ENCODE peak calls at places on chromosomes 6 and 20, in ten cellular contexts. I is WTC11; N is GM13976; V is psoas muscle; S is stimulated activated CD8-positive, alpha-beta memory T cell treated with anti-CD3 and anti-CD28 coated beads, Interleukin-2, amount 100 ng/mL, for 48 hours; O is H7; U is omental fat pad; D is heart right ventricle; M is kidney tubule cell; E is Kasumi-1. R is an unnamed sample.

GRCh38 chr6:155832596-155832995 is 377.0 kb upstream of the NOX3 start:
- DNase-seq in O (no peak), E (no peak), N (no peak), I (no peak), V (no peak), U (no peak), D (no peak), M (peak; percentile 49), S (no peak), R (peak; percentile 80)

GRCh38 chr6:79605061-79605460 is 26.1 kb upstream of the SH3BGRL2 start:
- DNase-seq in I (no peak), V (no peak), M (no peak), E (no peak), N (no peak), O (no peak), S (no peak), D (no peak), U (no peak), R (no peak)

GRCh38 chr6:75275067-75275466 is 9.5 kb downstream of the TMEM30A start:
- DNase-seq in D (no peak), I (no peak), N (no peak), O (no peak), M (peak; percentile 94), U (no peak), S (no peak), E (peak; percentile 21), V (no peak), R (peak; percentile 19)

GRCh38 chr20:34514897-34515483 is 1.2 kb upstream of the DYNLRB1 start:
- DNase-seq in U (no peak), V (no peak), D (no peak), O (no peak), E (peak; percentile 83), N (no peak), I (no peak), M (no peak), S (no peak), R (no peak)

GRCh38 chr6:164303092-164304007 is 888.8 kb downstream of the QKI start:
- DNase-seq in S (no peak), N (no peak), U (no peak), D (peak; percentile 74), I (no peak), E (no peak), O (no peak), V (peak; percentile 68), M (no peak), R (no peak)

GRCh38 chr6:52420668-52421358 is 671 bp downstream of the EFHC1 start:
- DNase-seq in D (no peak), U (no peak), O (no peak), S (no peak), E (no peak), I (no peak), M (peak; percentile 74), V (no peak), N (no peak), R (peak; percentile 57)

GRCh38 chr6:105345506-105345905 is 57.4 kb downstream of the PREP start:
- DNase-seq in M (no peak), I (no peak), E (no peak), D (no peak), N (no peak), U (no peak), O (no peak), S (no peak), V (no peak), R (no peak)

GRCh38 chr6:44129841-44130322 is 2.5 kb downstream of the TMEM63B start:
- DNase-seq in O (no peak), D (no peak), U (no peak), I (no peak), E (no peak), S (no peak), M (no peak), V (no peak), N (no peak), R (no peak)

GRCh38 chr20:13402171-13402760 is 181.2 kb downstream of the ISM1 start:
- DNase-seq in O (no peak), V (no peak), N (no peak), I (no peak), S (no peak), U (no peak), D (no peak), M (no peak), E (no peak), R (no peak)

GRCh38 chr6:166939276-166939816 is 17.0 kb downstream of the RNASET2 start:
- DNase-seq in O (no peak), U (no peak), I (no peak), E (no peak), M (no peak), V (no peak), S (no peak), D (no peak), N (peak; percentile 3), R (no peak)

GRCh38 chr6:95670011-95670463 is 92.7 kb downstream of the MANEA start:
- DNase-seq in M (no peak), D (no peak), S (no peak), N (no peak), E (no peak), I (no peak), V (peak; percentile 41), U (no peak), O (no peak), R (no peak)

GRCh38 chr6:79719248-79719975 is 88.3 kb downstream of the SH3BGRL2 start:
- DNase-seq in M (peak; percentile 22), U (no peak), N (no peak), O (no peak), D (no peak), E (no peak), I (no peak), V (no peak), S (no peak), R (peak; percentile 11)

GRCh38 chr6:123519191-123519510 is 117.6 kb downstream of the TRDN start:
- DNase-seq in O (no peak), I (no peak), E (no peak), D (peak; percentile 84), M (no peak), V (peak; percentile 92), N (no peak), U (no peak), S (no peak), R (no peak)

GRCh38 chr20:44218441-44218840 is 7.9 kb upstream of the OSER1 start:
- DNase-seq in I (no peak), O (no peak), V (no peak), U (no peak), E (no peak), S (peak; percentile 23), M (no peak), N (no peak), D (no peak), R (no peak)

GRCh38 chr6:30357678-30358339 is 12.9 kb downstream of the RPP21 start:
- DNase-seq in D (peak; percentile 31), I (peak; percentile 81), V (no peak), S (peak; percentile 22), M (peak; percentile 69), O (peak; percentile 85), N (peak; percentile 79), U (no peak), E (peak; percentile 80), R (peak; percentile 47)

GRCh38 chr20:62736407-62737071 is 27.9 kb downstream of the NTSR1 start:
- DNase-seq in O (no peak), E (no peak), S (no peak), I (peak; percentile 29), M (no peak), N (no peak), V (no peak), D (no peak), U (no peak), R (no peak)

GRCh38 chr6:73768630-73769029 is 72.6 kb downstream of the CD109 start:
- DNase-seq in E (no peak), N (no peak), O (no peak), S (no peak), I (no peak), V (no peak), M (no peak), U (no peak), D (no peak), R (no peak)

GRCh38 chr20:63463400-63464288 is 8.8 kb downstream of the KCNQ2 start:
- DNase-seq in D (no peak), S (no peak), V (no peak), U (no peak), E (no peak), N (no peak), M (peak; percentile 10), O (no peak), I (no peak), R (no peak)

GRCh38 chr20:24704899-24705298 is 235.5 kb downstream of the SYNDIG1 start:
- DNase-seq in I (no peak), U (no peak), N (no peak), O (no peak), E (no peak), D (no peak), S (no peak), V (no peak), M (no peak), R (no peak)

GRCh38 chr6:90977513-90977912 is 390.6 kb upstream of the MAP3K7 start:
- DNase-seq in N (no peak), I (no peak), D (no peak), O (no peak), U (no peak), S (no peak), E (no peak), V (no peak), M (no peak), R (no peak)

GRCh38 chr6:140713495-140713894 is 1339.0 kb upstream of the CITED2 start:
- DNase-seq in S (no peak), U (no peak), V (no peak), E (no peak), N (no peak), D (no peak), O (no peak), M (no peak), I (no peak), R (no peak)

GRCh38 chr20:19423892-19424620 is 211.6 kb downstream of the SLC24A3 start:
- DNase-seq in I (no peak), E (no peak), U (no peak), O (no peak), V (no peak), N (no peak), M (no peak), D (no peak), S (no peak), R (no peak)

GRCh38 chr6:30219244-30219643 is 6.0 kb upstream of the TRIM26 start:
- DNase-seq in U (no peak), D (peak; percentile 30), M (peak; percentile 71), V (no peak), N (peak; percentile 71), O (peak; percentile 71), S (no peak), I (peak; percentile 44), E (peak; percentile 73), R (peak; percentile 44)

GRCh38 chr20:60501048-60501447 is 542.8 kb downstream of the CDH26 start:
- DNase-seq in N (no peak), M (no peak), S (no peak), O (no peak), U (no peak), V (no peak), E (no peak), D (no peak), I (no peak), R (no peak)

GRCh38 chr6:39228111-39228971 is 934 bp downstream of the KCNK5 start:
- DNase-seq in O (peak; percentile 64), M (peak; percentile 16), E (no peak), I (no peak), D (no peak), U (no peak), N (no peak), V (no peak), S (peak; percentile 36), R (no peak)

GRCh38 chr20:51340451-51340840 is 202.1 kb downstream of the NFATC2 start:
- DNase-seq in U (no peak), D (no peak), V (no peak), E (no peak), O (peak; percentile 45), S (no peak), N (no peak), M (no peak), I (no peak), R (no peak)

GRCh38 chr20:55057779-55058415 is 582.5 kb downstream of the DOK5 start:
- DNase-seq in V (no peak), D (no peak), U (no peak), O (no peak), S (no peak), E (no peak), N (no peak), M (peak; percentile 9), I (no peak), R (peak; percentile 11)

GRCh38 chr6:128438311-128438916 is 82.0 kb downstream of the PTPRK start:
- DNase-seq in U (no peak), N (no peak), E (peak; percentile 13), O (no peak), V (no peak), S (no peak), M (no peak), D (peak; percentile 17), I (no peak), R (no peak)

R was measured in H4.